ENCODE peak calls at places on chromosomes 7 and 10, in ten cellular contexts. One of them, this sample, is unnamed.

GRCh38 chr10:5533098-5533731 is 8.5 kb downstream of the CALML3 start:
- DNase-seq in heart left ventricle: no peak
- DNase-seq in RWPE2: no peak
- DNase-seq in epithelial cell of esophagus: no peak
- DNase-seq in body of pancreas: peak
- DNase-seq in astrocyte of the cerebellum: no peak
- DNase-seq in GM23338: no peak
- DNase-seq in fibroblast of mammary gland: no peak
- DNase-seq in upper lobe of right lung: peak
- DNase-seq in WERI-Rb-1: no peak
- DNase-seq in this sample: no peak

GRCh38 chr10:11242443-11243386 is 225.0 kb downstream of the CELF2 start:
- DNase-seq in fibroblast of mammary gland: peak
- DNase-seq in GM23338: no peak
- DNase-seq in body of pancreas: no peak
- DNase-seq in astrocyte of the cerebellum: no peak
- DNase-seq in epithelial cell of esophagus: no peak
- DNase-seq in WERI-Rb-1: no peak
- DNase-seq in upper lobe of right lung: no peak
- DNase-seq in heart left ventricle: peak
- DNase-seq in RWPE2: no peak
- DNase-seq in this sample: no peak

GRCh38 chr10:73788864-73789658 is 3.7 kb downstream of the ZSWIM8 start:
- DNase-seq in epithelial cell of esophagus: no peak
- DNase-seq in WERI-Rb-1: no peak
- DNase-seq in RWPE2: no peak
- DNase-seq in astrocyte of the cerebellum: no peak
- DNase-seq in fibroblast of mammary gland: no peak
- DNase-seq in heart left ventricle: no peak
- DNase-seq in upper lobe of right lung: no peak
- DNase-seq in GM23338: no peak
- DNase-seq in body of pancreas: no peak
- DNase-seq in this sample: no peak

GRCh38 chr7:30880090-30880704 is 31.5 kb upstream of the AQP1 start:
- DNase-seq in upper lobe of right lung: no peak
- DNase-seq in RWPE2: no peak
- DNase-seq in epithelial cell of esophagus: no peak
- DNase-seq in WERI-Rb-1: no peak
- DNase-seq in astrocyte of the cerebellum: no peak
- DNase-seq in body of pancreas: no peak
- DNase-seq in GM23338: no peak
- DNase-seq in fibroblast of mammary gland: no peak
- DNase-seq in heart left ventricle: no peak
- DNase-seq in this sample: no peak

GRCh38 chr10:84177541-84178386 is 4.2 kb downstream of the GPR15LG start:
- DNase-seq in epithelial cell of esophagus: peak
- DNase-seq in body of pancreas: no peak
- DNase-seq in astrocyte of the cerebellum: no peak
- DNase-seq in fibroblast of mammary gland: no peak
- DNase-seq in RWPE2: no peak
- DNase-seq in WERI-Rb-1: no peak
- DNase-seq in heart left ventricle: peak
- DNase-seq in GM23338: no peak
- DNase-seq in upper lobe of right lung: no peak
- DNase-seq in this sample: no peak

GRCh38 chr7:14950013-14950412 is 47.5 kb upstream of the DGKB start:
- DNase-seq in WERI-Rb-1: no peak
- DNase-seq in body of pancreas: no peak
- DNase-seq in fibroblast of mammary gland: peak
- DNase-seq in upper lobe of right lung: no peak
- DNase-seq in astrocyte of the cerebellum: no peak
- DNase-seq in RWPE2: no peak
- DNase-seq in heart left ventricle: no peak
- DNase-seq in epithelial cell of esophagus: no peak
- DNase-seq in GM23338: no peak
- DNase-seq in this sample: peak

GRCh38 chr7:121519548-121520521 is 123.7 kb upstream of the FAM3C start:
- DNase-seq in GM23338: no peak
- DNase-seq in RWPE2: no peak
- DNase-seq in astrocyte of the cerebellum: no peak
- DNase-seq in fibroblast of mammary gland: peak
- DNase-seq in heart left ventricle: peak
- DNase-seq in upper lobe of right lung: no peak
- DNase-seq in WERI-Rb-1: no peak
- DNase-seq in epithelial cell of esophagus: peak
- DNase-seq in body of pancreas: no peak
- DNase-seq in this sample: no peak

GRCh38 chr10:61951144-61951483 is 49.6 kb downstream of the ARID5B start:
- DNase-seq in heart left ventricle: no peak
- DNase-seq in fibroblast of mammary gland: no peak
- DNase-seq in WERI-Rb-1: no peak
- DNase-seq in upper lobe of right lung: no peak
- DNase-seq in body of pancreas: no peak
- DNase-seq in epithelial cell of esophagus: no peak
- DNase-seq in GM23338: no peak
- DNase-seq in astrocyte of the cerebellum: no peak
- DNase-seq in RWPE2: no peak
- DNase-seq in this sample: no peak

GRCh38 chr7:135249901-135250300 is 16.3 kb downstream of the STRA8 start:
- DNase-seq in GM23338: no peak
- DNase-seq in epithelial cell of esophagus: no peak
- DNase-seq in WERI-Rb-1: no peak
- DNase-seq in body of pancreas: no peak
- DNase-seq in RWPE2: no peak
- DNase-seq in upper lobe of right lung: peak
- DNase-seq in astrocyte of the cerebellum: no peak
- DNase-seq in heart left ventricle: no peak
- DNase-seq in fibroblast of mammary gland: no peak
- DNase-seq in this sample: no peak

GRCh38 chr10:75646218-75646915 is 214.9 kb downstream of the LRMDA start:
- DNase-seq in GM23338: no peak
- DNase-seq in WERI-Rb-1: no peak
- DNase-seq in RWPE2: no peak
- DNase-seq in fibroblast of mammary gland: no peak
- DNase-seq in upper lobe of right lung: no peak
- DNase-seq in body of pancreas: no peak
- DNase-seq in heart left ventricle: no peak
- DNase-seq in epithelial cell of esophagus: no peak
- DNase-seq in astrocyte of the cerebellum: no peak
- DNase-seq in this sample: no peak

GRCh38 chr10:75651452-75651851 is 220.0 kb downstream of the LRMDA start:
- DNase-seq in WERI-Rb-1: peak
- DNase-seq in heart left ventricle: no peak
- DNase-seq in body of pancreas: no peak
- DNase-seq in GM23338: peak
- DNase-seq in epithelial cell of esophagus: peak
- DNase-seq in fibroblast of mammary gland: peak
- DNase-seq in RWPE2: no peak
- DNase-seq in upper lobe of right lung: no peak
- DNase-seq in astrocyte of the cerebellum: no peak
- DNase-seq in this sample: no peak

GRCh38 chr10:88292185-88292514 is 291.0 kb downstream of the RNLS start:
- DNase-seq in WERI-Rb-1: no peak
- DNase-seq in fibroblast of mammary gland: no peak
- DNase-seq in body of pancreas: no peak
- DNase-seq in epithelial cell of esophagus: no peak
- DNase-seq in heart left ventricle: no peak
- DNase-seq in RWPE2: no peak
- DNase-seq in astrocyte of the cerebellum: no peak
- DNase-seq in upper lobe of right lung: no peak
- DNase-seq in GM23338: no peak
- DNase-seq in this sample: no peak

GRCh38 chr10:95291634-95292039 is 834 bp upstream of the PDLIM1 start:
- DNase-seq in RWPE2: no peak
- DNase-seq in astrocyte of the cerebellum: no peak
- DNase-seq in WERI-Rb-1: no peak
- DNase-seq in upper lobe of right lung: no peak
- DNase-seq in fibroblast of mammary gland: no peak
- DNase-seq in GM23338: no peak
- DNase-seq in epithelial cell of esophagus: no peak
- DNase-seq in body of pancreas: no peak
- DNase-seq in heart left ventricle: no peak
- DNase-seq in this sample: no peak

GRCh38 chr10:45427305-45427955 is 53.4 kb downstream of the ALOX5 start:
- DNase-seq in WERI-Rb-1: no peak
- DNase-seq in GM23338: no peak
- DNase-seq in fibroblast of mammary gland: no peak
- DNase-seq in RWPE2: peak
- DNase-seq in epithelial cell of esophagus: no peak
- DNase-seq in heart left ventricle: no peak
- DNase-seq in astrocyte of the cerebellum: no peak
- DNase-seq in upper lobe of right lung: peak
- DNase-seq in body of pancreas: no peak
- DNase-seq in this sample: no peak

DNA sequence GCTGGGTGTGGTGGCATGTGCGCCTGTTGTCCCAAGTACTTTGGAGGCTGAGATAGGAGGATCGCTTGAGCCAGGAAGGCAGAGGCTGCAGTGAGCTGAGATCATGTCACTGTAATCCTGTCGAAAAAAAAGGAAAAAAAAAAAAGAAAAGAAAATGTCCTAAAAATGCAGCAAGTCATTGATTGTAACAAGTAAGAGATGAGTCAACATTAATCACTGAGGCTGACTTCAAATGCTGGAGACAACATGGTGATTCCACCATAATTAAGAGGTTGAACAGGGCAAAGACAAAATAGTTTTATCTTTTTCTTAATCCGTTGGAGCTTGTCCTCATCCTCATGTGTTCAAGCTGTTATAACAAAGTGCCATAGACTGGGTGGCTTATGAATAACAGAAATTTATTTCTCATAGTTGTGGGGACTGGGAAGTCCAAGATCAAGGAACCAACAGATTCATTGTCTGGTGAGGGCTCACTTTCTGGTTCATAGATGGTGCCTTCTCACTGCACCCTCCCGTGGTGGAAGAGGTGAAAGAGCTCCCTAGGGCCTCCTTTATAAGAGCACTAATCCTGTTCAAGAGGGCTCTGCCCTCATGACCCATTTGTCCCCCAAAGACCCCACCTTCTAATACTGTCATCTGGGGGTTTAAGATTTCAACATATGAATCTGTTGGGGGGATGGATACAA is 60.3 kb downstream of the TBXAS1 start:
- DNase-seq in RWPE2: no peak
- DNase-seq in WERI-Rb-1: peak
- DNase-seq in epithelial cell of esophagus: peak
- DNase-seq in body of pancreas: no peak
- DNase-seq in heart left ventricle: no peak
- DNase-seq in GM23338: no peak
- DNase-seq in upper lobe of right lung: no peak
- DNase-seq in fibroblast of mammary gland: peak
- DNase-seq in astrocyte of the cerebellum: no peak
- DNase-seq in this sample: peak
- TF ChIP-seq CTCF in RWPE2: no peak
- TF ChIP-seq CTCF in WERI-Rb-1: peak
- TF ChIP-seq CTCF in epithelial cell of esophagus: no peak
- TF ChIP-seq CTCF in body of pancreas: no peak
- TF ChIP-seq CTCF in heart left ventricle: no peak
- TF ChIP-seq CTCF in GM23338: no peak
- TF ChIP-seq CTCF in upper lobe of right lung: no peak
- TF ChIP-seq CTCF in fibroblast of mammary gland: peak
- TF ChIP-seq CTCF in astrocyte of the cerebellum: no peak
- TF ChIP-seq CTCF in this sample: no peak

DNA sequence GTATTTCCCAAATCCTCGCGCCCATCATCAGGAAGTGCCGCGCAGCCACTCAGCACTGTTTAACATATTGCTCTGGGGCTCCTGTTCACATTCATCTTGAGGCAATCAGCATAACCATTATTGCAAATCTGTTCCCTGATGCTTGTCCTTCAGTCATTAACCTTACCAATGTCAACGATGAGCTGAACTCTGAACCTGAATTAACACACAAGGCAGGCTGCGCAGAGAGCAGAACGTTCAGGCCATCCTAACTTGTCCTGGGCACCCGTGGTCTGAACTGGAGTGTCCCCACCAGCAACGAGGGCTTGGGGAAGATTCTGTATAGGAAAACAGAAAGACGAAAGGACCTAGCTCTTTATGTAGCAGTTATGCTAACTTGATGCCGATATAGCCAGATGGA is 751.3 kb upstream of the AUTS2 start:
- DNase-seq in astrocyte of the cerebellum: no peak
- DNase-seq in body of pancreas: no peak
- DNase-seq in RWPE2: no peak
- DNase-seq in heart left ventricle: no peak
- DNase-seq in upper lobe of right lung: no peak
- DNase-seq in WERI-Rb-1: no peak
- DNase-seq in fibroblast of mammary gland: no peak
- DNase-seq in GM23338: no peak
- DNase-seq in epithelial cell of esophagus: no peak
- DNase-seq in this sample: no peak
- TF ChIP-seq CTCF in astrocyte of the cerebellum: no peak
- TF ChIP-seq CTCF in body of pancreas: no peak
- TF ChIP-seq CTCF in RWPE2: no peak
- TF ChIP-seq CTCF in heart left ventricle: no peak
- TF ChIP-seq CTCF in upper lobe of right lung: no peak
- TF ChIP-seq CTCF in WERI-Rb-1: no peak
- TF ChIP-seq CTCF in fibroblast of mammary gland: no peak
- TF ChIP-seq CTCF in GM23338: no peak
- TF ChIP-seq CTCF in epithelial cell of esophagus: no peak
- TF ChIP-seq CTCF in this sample: no peak

DNA sequence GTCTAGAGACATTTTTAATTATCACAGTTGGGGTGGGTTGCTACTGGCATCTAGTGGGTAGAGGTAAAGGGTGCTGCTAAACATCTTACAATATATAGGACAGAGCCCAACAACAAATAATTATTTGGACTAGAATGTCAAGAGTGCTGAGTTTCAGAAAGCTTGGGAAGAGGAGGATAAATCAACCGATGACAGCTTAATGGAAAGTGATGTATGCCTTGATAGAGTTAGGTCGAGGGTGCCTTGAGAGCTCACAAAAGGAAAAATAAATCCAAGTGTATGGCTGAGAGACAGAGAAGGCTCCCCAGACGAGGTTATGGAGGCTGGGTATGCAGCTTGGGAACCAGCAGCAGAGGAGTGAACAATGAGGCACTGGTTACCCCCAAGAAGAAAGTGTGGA is 211.1 kb downstream of the HDAC9 start:
- DNase-seq in upper lobe of right lung: no peak
- DNase-seq in heart left ventricle: no peak
- DNase-seq in astrocyte of the cerebellum: no peak
- DNase-seq in fibroblast of mammary gland: no peak
- DNase-seq in epithelial cell of esophagus: no peak
- DNase-seq in RWPE2: no peak
- DNase-seq in WERI-Rb-1: no peak
- DNase-seq in body of pancreas: no peak
- DNase-seq in GM23338: no peak
- DNase-seq in this sample: no peak
- TF ChIP-seq CTCF in upper lobe of right lung: no peak
- TF ChIP-seq CTCF in heart left ventricle: no peak
- TF ChIP-seq CTCF in astrocyte of the cerebellum: no peak
- TF ChIP-seq CTCF in fibroblast of mammary gland: no peak
- TF ChIP-seq CTCF in epithelial cell of esophagus: no peak
- TF ChIP-seq CTCF in RWPE2: peak
- TF ChIP-seq CTCF in WERI-Rb-1: no peak
- TF ChIP-seq CTCF in body of pancreas: no peak
- TF ChIP-seq CTCF in GM23338: no peak
- TF ChIP-seq CTCF in this sample: no peak

DNA sequence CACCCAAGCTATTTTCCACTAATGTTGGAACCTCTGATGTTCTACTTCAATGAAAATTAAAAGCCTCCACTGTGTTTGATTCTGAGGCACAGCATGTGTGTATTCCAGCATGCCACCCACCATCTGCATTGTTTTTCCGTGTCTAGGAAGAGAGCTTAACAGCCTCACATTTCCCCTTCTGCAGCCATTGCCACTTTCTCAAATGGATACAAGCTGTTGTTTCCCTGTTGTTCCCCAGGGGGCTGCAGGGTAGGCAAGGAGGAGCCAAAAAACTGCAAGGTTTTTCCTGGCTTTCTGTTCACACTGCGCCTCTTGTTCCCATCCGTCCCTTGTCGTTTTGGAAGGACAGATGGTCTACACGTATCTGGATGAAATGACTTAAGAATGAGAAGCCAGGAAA is 72.3 kb upstream of the DNAJB12 start:
- DNase-seq in RWPE2: no peak
- DNase-seq in body of pancreas: no peak
- DNase-seq in epithelial cell of esophagus: no peak
- DNase-seq in fibroblast of mammary gland: no peak
- DNase-seq in WERI-Rb-1: no peak
- DNase-seq in upper lobe of right lung: no peak
- DNase-seq in GM23338: peak
- DNase-seq in astrocyte of the cerebellum: no peak
- DNase-seq in heart left ventricle: peak
- DNase-seq in this sample: no peak
- TF ChIP-seq CTCF in RWPE2: no peak
- TF ChIP-seq CTCF in body of pancreas: no peak
- TF ChIP-seq CTCF in epithelial cell of esophagus: no peak
- TF ChIP-seq CTCF in fibroblast of mammary gland: no peak
- TF ChIP-seq CTCF in WERI-Rb-1: no peak
- TF ChIP-seq CTCF in upper lobe of right lung: no peak
- TF ChIP-seq CTCF in GM23338: peak
- TF ChIP-seq CTCF in astrocyte of the cerebellum: peak
- TF ChIP-seq CTCF in heart left ventricle: no peak
- TF ChIP-seq CTCF in this sample: no peak